ENCODE peak calls at places on chromosome X, in eight cellular contexts. B is Caco-2, Q is adrenal gland, M is body of pancreas, E is sigmoid colon, D is esophagus squamous epithelium, A is tibial artery, V is NT2/D1. W is an unnamed sample. For H3K27me3, the result is how much of the 10 kb centered on the place peaks cover.

GRCh38 chrX:71144651-71145050 is at the start of gene NLGN3:
- DNase-seq in B (no peak), Q (no peak), M (no peak), E (no peak), D (no peak), A (no peak), V (no peak), W (peak)

GRCh38 chrX:13371191-13371590 is 51.3 kb upstream of the ATXN3L start:
- DNase-seq in B (no peak), Q (no peak), M (no peak), E (no peak), D (no peak), A (no peak), V (no peak), W (no peak)

GRCh38 chrX:147602297-147602696 is 309.4 kb upstream of the FMR1 start:
- DNase-seq in B (peak), Q (no peak), M (no peak), E (no peak), D (no peak), A (no peak), V (no peak), W (no peak)

GRCh38 chrX:48474127-48474526 is 1.9 kb upstream of the FTSJ1 start:
- DNase-seq in B (no peak), Q (no peak), M (no peak), E (no peak), D (no peak), A (no peak), V (no peak), W (no peak)

GRCh38 chrX:11367609-11368430 is 74.6 kb downstream of the AMELX start:
- DNase-seq in B (no peak), Q (no peak), M (no peak), E (no peak), D (no peak), A (no peak), V (no peak), W (no peak)

GRCh38 chrX:9197231-9197630 is 163.3 kb upstream of the FAM9B start:
- DNase-seq in B (no peak), Q (no peak), M (no peak), E (no peak), D (no peak), A (no peak), V (no peak), W (no peak)

GRCh38 chrX:123425904-123426303 is 241.8 kb downstream of the GRIA3 start:
- DNase-seq in B (no peak), Q (no peak), M (no peak), E (no peak), D (no peak), A (peak), V (no peak), W (no peak)

GRCh38 chrX:68498508-68499379 is at the start of gene YIPF6:
- DNase-seq in B (peak), Q (peak), M (peak), E (peak), D (no peak), A (peak), V (peak), W (peak)

GRCh38 chrX:29145316-29145715 is 558.1 kb downstream of the IL1RAPL1 start:
- DNase-seq in B (no peak), Q (no peak), M (no peak), E (no peak), D (no peak), A (no peak), V (no peak), W (no peak)

GRCh38 chrX:21382715-21383114 is 8.5 kb downstream of the CNKSR2 start:
- DNase-seq in B (no peak), Q (no peak), M (no peak), E (no peak), D (no peak), A (no peak), V (no peak), W (no peak)

GRCh38 chrX:38275615-38276014 is 51.7 kb downstream of the RPGR start:
- DNase-seq in B (no peak), Q (no peak), M (no peak), E (no peak), D (no peak), A (no peak), V (no peak), W (no peak)

GRCh38 chrX:113522814-113523213 is 682.2 kb upstream of the AMOT start:
- DNase-seq in B (no peak), Q (no peak), M (peak), E (no peak), D (no peak), A (no peak), V (no peak), W (no peak)

GRCh38 chrX:35016051-35016450 is 73.5 kb downstream of the FAM47B start:
- DNase-seq in B (no peak), Q (no peak), M (no peak), E (no peak), D (no peak), A (no peak), V (no peak), W (no peak)

GRCh38 chrX:139077303-139078131 is 366.0 kb upstream of the FGF13 start:
- DNase-seq in B (no peak), Q (no peak), M (no peak), E (no peak), D (no peak), A (no peak), V (no peak), W (no peak)

GRCh38 chrX:130665214-130665613 is 237.8 kb downstream of the ENOX2 start:
- DNase-seq in B (no peak), Q (no peak), M (no peak), E (no peak), D (no peak), A (no peak), V (no peak), W (no peak)

GRCh38 chrX:122866527-122866926 is 317.6 kb upstream of the GRIA3 start:
- DNase-seq in B (no peak), Q (no peak), M (no peak), E (no peak), D (no peak), A (no peak), V (no peak), W (no peak)

GRCh38 chrX:17425551-17425950 is 50.6 kb downstream of the NHS start:
- DNase-seq in B (no peak), Q (no peak), M (no peak), E (no peak), D (no peak), A (no peak), V (no peak), W (no peak)

GRCh38 chrX:115018944-115019343 is 1.5 kb upstream of the IL13RA2 start:
- DNase-seq in B (no peak), Q (no peak), M (no peak), E (no peak), D (no peak), A (no peak), V (no peak), W (no peak)

GRCh38 chrX:68059469-68059868 is 373.8 kb downstream of the OPHN1 start:
- DNase-seq in B (no peak), Q (no peak), M (no peak), E (no peak), D (no peak), A (no peak), V (no peak), W (no peak)

GRCh38 chrX:47683171-47684145 is 24.5 kb upstream of the UXT start:
- DNase-seq in B (no peak), Q (no peak), M (no peak), E (no peak), D (no peak), A (no peak), V (no peak), W (no peak)

GRCh38 chrX:115639481-115639880 is 78.5 kb downstream of the PLS3 start:
- DNase-seq in B (no peak), Q (no peak), M (no peak), E (no peak), D (no peak), A (no peak), V (no peak), W (no peak)

GRCh38 chrX:69027181-69028005 is 137.9 kb downstream of the PJA1 start:
- DNase-seq in B (peak), Q (no peak), M (no peak), E (no peak), D (no peak), A (no peak), V (no peak), W (no peak)

GRCh38 chrX:119605398-119605738 is 856 bp downstream of the NKRF start:
- DNase-seq in B (no peak), Q (peak), M (no peak), E (no peak), D (no peak), A (no peak), V (no peak), W (peak)

GRCh38 chrX:20015945-20016617 is 25.2 kb upstream of the BCLAF3 start:
- DNase-seq in B (no peak), Q (no peak), M (no peak), E (no peak), D (no peak), A (no peak), V (no peak), W (no peak)

GRCh38 chrX:31287861-31288260 is 216.0 kb upstream of the FTHL17 start:
- DNase-seq in B (no peak), Q (peak), M (no peak), E (no peak), D (no peak), A (no peak), V (no peak), W (no peak)

GRCh38 chrX:131441033-131441432 is 102.8 kb upstream of the OR13H1 start:
- DNase-seq in B (no peak), Q (no peak), M (no peak), E (no peak), D (no peak), A (no peak), V (no peak), W (no peak)

DNA sequence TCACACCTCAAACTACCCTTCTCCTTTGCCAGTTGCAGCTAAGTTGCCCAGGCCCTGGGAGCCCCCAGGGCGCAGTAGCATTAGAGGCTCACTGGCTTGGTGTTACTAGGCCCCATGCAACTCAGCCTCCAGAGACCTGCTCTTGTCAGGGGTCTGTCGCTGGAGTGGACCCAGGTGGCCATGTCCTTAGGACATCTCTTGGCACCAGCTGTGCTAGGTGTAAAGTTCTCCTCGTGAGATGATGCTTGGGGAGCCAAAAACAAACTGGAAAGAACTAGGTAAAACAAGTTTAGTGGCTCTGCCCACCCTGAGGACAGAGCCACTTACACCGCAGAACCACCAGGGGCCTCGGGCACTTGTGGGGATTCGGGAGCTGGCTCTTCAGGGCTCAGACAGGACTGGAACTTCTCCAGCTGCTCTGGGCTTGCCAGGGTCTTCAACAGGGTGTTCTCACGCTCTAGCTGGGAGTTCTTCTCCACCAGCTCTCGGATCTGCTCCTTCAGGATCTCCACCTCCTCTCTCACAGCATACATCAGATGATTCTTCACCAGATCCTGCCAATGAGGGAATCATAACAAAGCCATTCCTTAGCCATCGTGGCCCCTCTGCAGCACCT is 61.3 kb downstream of the TSC22D3 start:
- DNase-seq in B (no peak), Q (peak), M (no peak), E (no peak), D (no peak), A (peak), V (no peak), W (no peak)
- H3K4me3 ChIP-seq in B (no peak), Q (peak), M (no peak), E (peak), D (peak), A (peak), V (no peak), W (no peak)

DNA sequence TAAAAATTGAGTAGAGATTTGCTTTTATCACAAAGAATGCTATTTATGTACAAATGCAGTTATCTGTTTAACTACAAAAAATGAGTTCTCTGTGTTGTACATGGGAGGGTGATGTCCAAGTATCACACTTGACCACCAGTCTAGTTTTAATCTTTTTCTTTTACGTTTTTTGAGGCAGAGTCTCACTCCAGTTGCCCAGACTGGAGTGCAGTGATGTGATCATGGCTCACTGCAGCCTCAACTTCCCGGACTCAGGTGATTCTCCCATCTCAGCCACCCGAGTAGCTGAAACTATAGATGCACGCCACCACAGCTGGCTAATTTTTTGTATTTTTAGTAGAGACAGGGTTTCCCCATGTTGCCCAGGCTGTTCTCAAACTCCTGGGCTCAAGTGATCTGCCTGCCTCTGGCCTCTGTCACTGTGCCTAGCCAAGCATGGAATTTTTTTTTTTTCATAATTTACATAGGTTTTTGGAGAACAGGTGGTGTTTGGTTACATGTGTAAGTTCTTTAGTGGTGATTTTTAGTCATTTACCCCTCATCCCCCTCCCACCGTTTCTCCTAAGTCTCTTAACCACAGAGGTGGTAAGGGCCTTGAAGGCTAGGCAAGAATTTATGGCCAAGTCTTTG is 47.9 kb upstream of the RPA4 start:
- DNase-seq in B (no peak), Q (no peak), M (no peak), E (no peak), D (no peak), A (no peak), V (no peak), W (no peak)
- H3K27me3 ChIP-seq in B (under half), Q (under half), M (under half), E (under half), D (under half), A (under half), V (under half), W (under half)

DNA sequence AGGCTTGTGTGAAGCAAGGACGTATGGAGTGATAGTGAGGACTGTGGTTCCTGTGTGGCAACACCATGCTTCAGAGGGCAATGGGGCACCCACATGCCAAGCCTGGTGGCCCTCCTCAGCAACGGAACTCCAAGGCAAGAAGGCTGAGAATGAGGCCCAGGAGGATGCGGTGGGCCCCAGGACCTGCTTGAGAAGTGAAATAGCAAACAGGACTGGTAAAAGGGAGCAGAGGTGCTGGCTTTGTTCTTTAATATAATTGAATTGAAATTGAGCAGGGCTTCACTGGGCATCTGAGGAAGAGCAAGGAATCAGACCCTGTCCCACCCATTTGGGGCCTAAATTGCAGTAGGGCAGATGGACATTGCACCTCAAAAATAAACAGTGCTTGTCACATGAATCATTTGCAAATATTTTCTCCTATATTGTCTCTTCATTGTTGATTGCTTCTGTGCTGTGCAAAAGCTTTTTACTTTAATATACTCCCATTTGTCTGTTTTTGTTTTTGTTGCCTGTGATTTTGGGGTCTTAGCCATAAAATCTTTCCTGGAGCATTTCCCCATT is 2.3 kb downstream of the TMEM187 start:
- DNase-seq in B (no peak), Q (no peak), M (no peak), E (no peak), D (no peak), A (no peak), V (no peak), W (no peak)
- H3K4me3 ChIP-seq in B (no peak), Q (no peak), M (no peak), E (no peak), D (no peak), A (no peak), V (no peak), W (no peak)

GRCh38 chrX:151714367-151714766 is 1.5 kb upstream of the FATE1 start:
- DNase-seq in B (no peak), Q (no peak), M (no peak), E (no peak), D (no peak), A (no peak), V (no peak), W (no peak)
- H3K27me3 ChIP-seq in B (under half), Q (under half), M (under half), E (under half), D (under half), A (under half), V (under half), W (under half)

W was measured in H7.